ENCODE peak calls at places on chromosomes 3 and 15, in seven cellular contexts. One of them, this sample, is unnamed.

GRCh38 chr15:84600331-84600686 is 500 bp upstream of the ZSCAN2 start:
- DNase-seq in Right ventricle myocardium superior: peak
- DNase-seq in activated T-cell treated with anti-CD3 and anti-CD28 coated beads for 1 hour: peak
- DNase-seq in heart left ventricle: peak
- DNase-seq in MG63: peak
- DNase-seq in mesothelial cell of epicardium: peak
- DNase-seq in HCT116: peak
- DNase-seq in this sample: peak

GRCh38 chr3:28124882-28125281 is 116.5 kb upstream of the CMC1 start:
- DNase-seq in activated T-cell treated with anti-CD3 and anti-CD28 coated beads for 1 hour: no peak
- DNase-seq in mesothelial cell of epicardium: no peak
- DNase-seq in heart left ventricle: no peak
- DNase-seq in MG63: no peak
- DNase-seq in Right ventricle myocardium superior: no peak
- DNase-seq in HCT116: no peak
- DNase-seq in this sample: no peak

GRCh38 chr3:24220859-24221657 is 273.6 kb downstream of the THRB start:
- DNase-seq in heart left ventricle: no peak
- DNase-seq in HCT116: no peak
- DNase-seq in MG63: peak
- DNase-seq in activated T-cell treated with anti-CD3 and anti-CD28 coated beads for 1 hour: no peak
- DNase-seq in mesothelial cell of epicardium: no peak
- DNase-seq in Right ventricle myocardium superior: no peak
- DNase-seq in this sample: no peak

GRCh38 chr3:48765376-48765775 is 48.4 kb upstream of the IP6K2 start:
- DNase-seq in HCT116: no peak
- DNase-seq in mesothelial cell of epicardium: no peak
- DNase-seq in heart left ventricle: no peak
- DNase-seq in activated T-cell treated with anti-CD3 and anti-CD28 coated beads for 1 hour: no peak
- DNase-seq in MG63: no peak
- DNase-seq in Right ventricle myocardium superior: no peak
- DNase-seq in this sample: no peak

GRCh38 chr3:194225988-194226663 is 90.2 kb downstream of the HES1 start:
- DNase-seq in activated T-cell treated with anti-CD3 and anti-CD28 coated beads for 1 hour: no peak
- DNase-seq in HCT116: no peak
- DNase-seq in Right ventricle myocardium superior: no peak
- DNase-seq in MG63: no peak
- DNase-seq in mesothelial cell of epicardium: no peak
- DNase-seq in heart left ventricle: no peak
- DNase-seq in this sample: no peak

GRCh38 chr3:38163117-38163870 is 2.0 kb upstream of the OXSR1 start:
- DNase-seq in Right ventricle myocardium superior: no peak
- DNase-seq in activated T-cell treated with anti-CD3 and anti-CD28 coated beads for 1 hour: no peak
- DNase-seq in MG63: no peak
- DNase-seq in mesothelial cell of epicardium: no peak
- DNase-seq in heart left ventricle: no peak
- DNase-seq in HCT116: no peak
- DNase-seq in this sample: no peak

GRCh38 chr3:105904251-105904650 is 35.4 kb upstream of the CBLB start:
- DNase-seq in activated T-cell treated with anti-CD3 and anti-CD28 coated beads for 1 hour: no peak
- DNase-seq in heart left ventricle: no peak
- DNase-seq in Right ventricle myocardium superior: no peak
- DNase-seq in mesothelial cell of epicardium: no peak
- DNase-seq in MG63: no peak
- DNase-seq in HCT116: no peak
- DNase-seq in this sample: no peak

GRCh38 chr3:107680698-107681097 is 157.9 kb downstream of the BBX start:
- DNase-seq in Right ventricle myocardium superior: no peak
- DNase-seq in HCT116: no peak
- DNase-seq in mesothelial cell of epicardium: no peak
- DNase-seq in MG63: no peak
- DNase-seq in heart left ventricle: no peak
- DNase-seq in activated T-cell treated with anti-CD3 and anti-CD28 coated beads for 1 hour: no peak
- DNase-seq in this sample: no peak

GRCh38 chr3:140508545-140508944 is 169.3 kb upstream of the TRIM42 start:
- DNase-seq in activated T-cell treated with anti-CD3 and anti-CD28 coated beads for 1 hour: no peak
- DNase-seq in Right ventricle myocardium superior: no peak
- DNase-seq in MG63: no peak
- DNase-seq in HCT116: no peak
- DNase-seq in mesothelial cell of epicardium: no peak
- DNase-seq in heart left ventricle: no peak
- DNase-seq in this sample: no peak

GRCh38 chr15:41559489-41560177 is 621 bp downstream of the TYRO3 start:
- DNase-seq in Right ventricle myocardium superior: peak
- DNase-seq in heart left ventricle: no peak
- DNase-seq in mesothelial cell of epicardium: no peak
- DNase-seq in MG63: no peak
- DNase-seq in activated T-cell treated with anti-CD3 and anti-CD28 coated beads for 1 hour: no peak
- DNase-seq in HCT116: no peak
- DNase-seq in this sample: no peak

GRCh38 chr15:31108836-31109235 is 7.3 kb upstream of the TRPM1 start:
- DNase-seq in HCT116: no peak
- DNase-seq in heart left ventricle: no peak
- DNase-seq in MG63: no peak
- DNase-seq in Right ventricle myocardium superior: no peak
- DNase-seq in mesothelial cell of epicardium: no peak
- DNase-seq in activated T-cell treated with anti-CD3 and anti-CD28 coated beads for 1 hour: no peak
- DNase-seq in this sample: no peak

GRCh38 chr15:80820092-80820491 is 40.9 kb downstream of the CEMIP start:
- DNase-seq in Right ventricle myocardium superior: no peak
- DNase-seq in activated T-cell treated with anti-CD3 and anti-CD28 coated beads for 1 hour: no peak
- DNase-seq in MG63: no peak
- DNase-seq in mesothelial cell of epicardium: no peak
- DNase-seq in HCT116: no peak
- DNase-seq in heart left ventricle: no peak
- DNase-seq in this sample: no peak

GRCh38 chr3:143363276-143363675 is 243.7 kb downstream of the CHST2 start:
- DNase-seq in mesothelial cell of epicardium: no peak
- DNase-seq in HCT116: no peak
- DNase-seq in MG63: no peak
- DNase-seq in activated T-cell treated with anti-CD3 and anti-CD28 coated beads for 1 hour: no peak
- DNase-seq in heart left ventricle: no peak
- DNase-seq in Right ventricle myocardium superior: no peak
- DNase-seq in this sample: no peak

GRCh38 chr15:45892182-45892581 is 257.4 kb downstream of the SQOR start:
- DNase-seq in MG63: no peak
- DNase-seq in Right ventricle myocardium superior: no peak
- DNase-seq in mesothelial cell of epicardium: no peak
- DNase-seq in heart left ventricle: no peak
- DNase-seq in HCT116: no peak
- DNase-seq in activated T-cell treated with anti-CD3 and anti-CD28 coated beads for 1 hour: no peak
- DNase-seq in this sample: no peak

GRCh38 chr15:80831606-80832224 is 52.5 kb downstream of the CEMIP start:
- DNase-seq in heart left ventricle: no peak
- DNase-seq in Right ventricle myocardium superior: no peak
- DNase-seq in activated T-cell treated with anti-CD3 and anti-CD28 coated beads for 1 hour: no peak
- DNase-seq in HCT116: no peak
- DNase-seq in mesothelial cell of epicardium: no peak
- DNase-seq in MG63: no peak
- DNase-seq in this sample: no peak